ENCODE peak calls at places on chromosome 1, in four cellular contexts. One of them, this sample, is unnamed.
A peak's percentile ranks its signal among the peaks of the same experiment; 100 is the strongest.

GRCh38 chr1:153174624-153175023 is 23.9 kb upstream of the SPRR2G start:
- DNase-seq in lower leg skin: no peak
- DNase-seq in OCI-LY7: no peak
- DNase-seq in A549: no peak
- DNase-seq in this sample: no peak

GRCh38 chr1:212070720-212071302 is 35.3 kb downstream of the DTL start:
- DNase-seq in OCI-LY7: peak; percentile 31
- DNase-seq in A549: peak; percentile 14
- DNase-seq in lower leg skin: no peak
- DNase-seq in this sample: no peak

GRCh38 chr1:83860506-83861221 is 138.3 kb downstream of the TTLL7 start:
- DNase-seq in A549: peak; percentile 45
- DNase-seq in lower leg skin: peak; percentile 60
- DNase-seq in OCI-LY7: peak; percentile 63
- DNase-seq in this sample: peak; percentile 85

GRCh38 chr1:241533375-241534115 is 1.4 kb downstream of the KMO start:
- DNase-seq in A549: no peak
- DNase-seq in lower leg skin: no peak
- DNase-seq in OCI-LY7: peak; percentile 50
- DNase-seq in this sample: no peak

GRCh38 chr1:25461783-25462182 is 31.1 kb downstream of the MACO1 start:
- DNase-seq in OCI-LY7: no peak
- DNase-seq in A549: no peak
- DNase-seq in lower leg skin: no peak
- DNase-seq in this sample: no peak

GRCh38 chr1:162070094-162070748 is 730 bp downstream of the NOS1AP start:
- DNase-seq in A549: peak; percentile 8
- DNase-seq in OCI-LY7: no peak
- DNase-seq in lower leg skin: no peak
- DNase-seq in this sample: no peak

GRCh38 chr1:242185728-242186127 is 186.8 kb upstream of the MAP1LC3C start:
- DNase-seq in A549: no peak
- DNase-seq in OCI-LY7: no peak
- DNase-seq in lower leg skin: no peak
- DNase-seq in this sample: no peak

GRCh38 chr1:230429072-230429735 is 3.1 kb upstream of the PGBD5 start:
- DNase-seq in A549: no peak
- DNase-seq in OCI-LY7: no peak
- DNase-seq in lower leg skin: no peak
- DNase-seq in this sample: no peak

GRCh38 chr1:59178803-59179202 is 118.1 kb upstream of the FGGY start:
- DNase-seq in lower leg skin: no peak
- DNase-seq in OCI-LY7: no peak
- DNase-seq in A549: no peak
- DNase-seq in this sample: no peak
- TF ChIP-seq CTCF in lower leg skin: no peak
- TF ChIP-seq CTCF in OCI-LY7: no peak
- TF ChIP-seq CTCF in A549: no peak
- TF ChIP-seq CTCF in this sample: no peak

GRCh38 chr1:10338047-10338446 is 60.8 kb upstream of the PGD start:
- DNase-seq in A549: peak; percentile 48
- DNase-seq in OCI-LY7: peak; percentile 59
- DNase-seq in lower leg skin: peak; percentile 17
- DNase-seq in this sample: no peak
- TF ChIP-seq CTCF in A549: peak; percentile 60
- TF ChIP-seq CTCF in OCI-LY7: peak; percentile 96
- TF ChIP-seq CTCF in lower leg skin: no peak
- TF ChIP-seq CTCF in this sample: peak; percentile 73

DNA sequence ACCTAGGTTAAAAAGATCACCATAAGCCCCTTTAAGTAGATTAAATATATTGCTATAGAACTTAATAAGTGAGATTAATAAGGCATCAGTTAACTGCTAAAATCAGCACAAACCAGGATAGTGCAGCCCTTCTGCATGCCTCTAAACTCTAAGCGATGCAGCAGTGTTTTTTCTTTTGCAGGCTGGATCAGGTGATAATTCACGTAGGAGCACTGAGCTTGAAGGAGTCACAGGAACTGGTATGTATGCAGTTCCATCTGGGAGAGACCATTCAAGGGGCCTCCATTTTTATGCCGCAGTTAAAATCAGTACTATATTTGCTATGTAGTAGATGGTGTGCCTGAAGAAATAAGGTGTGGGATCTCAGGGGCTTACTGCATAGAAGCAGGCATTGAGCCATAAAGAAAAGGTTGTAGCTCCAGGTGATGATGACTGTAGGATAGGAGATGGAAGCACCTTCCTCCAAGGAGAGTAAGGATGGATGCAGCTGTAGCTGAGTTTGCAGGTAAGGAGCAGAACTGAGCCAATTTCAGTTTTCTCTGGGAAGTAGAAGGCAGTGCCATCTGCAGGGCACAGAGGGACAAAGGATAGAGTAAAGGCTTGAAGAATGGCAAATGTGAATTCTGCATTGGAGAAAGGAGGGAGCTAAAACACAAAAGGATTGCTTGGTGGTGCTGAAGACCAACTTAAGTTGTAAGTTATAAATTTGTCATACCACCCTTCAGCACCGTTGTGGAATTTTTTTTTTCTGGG is 22.6 kb downstream of the NPL start:
- DNase-seq in A549: no peak
- DNase-seq in OCI-LY7: no peak
- DNase-seq in lower leg skin: no peak
- DNase-seq in this sample: no peak
- TF ChIP-seq CTCF in A549: no peak
- TF ChIP-seq CTCF in OCI-LY7: peak; percentile 46
- TF ChIP-seq CTCF in lower leg skin: no peak
- TF ChIP-seq CTCF in this sample: peak; percentile 7

DNA sequence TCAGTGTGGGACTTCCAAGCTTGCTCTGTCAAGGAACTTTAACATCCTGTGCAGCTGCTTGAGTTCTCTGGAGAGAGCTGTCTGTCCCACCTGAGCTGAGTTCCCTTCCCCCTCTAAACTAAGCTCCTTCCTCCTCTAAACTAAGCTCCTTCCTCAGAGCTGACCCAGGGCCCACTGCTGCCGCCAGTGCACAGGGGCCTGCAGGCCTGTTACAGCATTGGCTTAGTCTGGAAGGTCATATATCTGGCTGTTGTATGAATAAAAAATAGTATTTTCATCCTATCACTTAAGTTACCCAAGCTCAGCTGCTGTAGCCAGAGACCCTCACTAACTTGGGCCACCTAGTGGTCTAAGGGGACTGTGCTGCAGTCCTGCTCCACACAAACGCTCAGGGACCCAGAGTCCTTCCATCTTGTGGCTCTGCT is 71.1 kb upstream of the GCLM start:
- DNase-seq in A549: peak; percentile 18
- DNase-seq in OCI-LY7: peak; percentile 36
- DNase-seq in lower leg skin: no peak
- DNase-seq in this sample: no peak
- TF ChIP-seq CTCF in A549: peak; percentile 12
- TF ChIP-seq CTCF in OCI-LY7: peak; percentile 72
- TF ChIP-seq CTCF in lower leg skin: no peak
- TF ChIP-seq CTCF in this sample: peak; percentile 42